ENCODE peak calls at places on chromosomes 3 and 15, in ten cellular contexts. F is EL; J is heart left ventricle; P is Caki2; T is hepatocyte; L is HTR-8/SVneo; G is effector memory CD4-positive, alpha-beta T cell; R is colonic mucosa; K is HS-27A; E is T-helper 9 cell. N is an unnamed sample.

GRCh38 chr15:72358532-72359180 is 17.2 kb downstream of the HEXA start:
- DNase-seq in F (peak), J (peak), P (no peak), T (no peak), L (no peak), G (no peak), R (peak), K (no peak), E (no peak), N (peak)

GRCh38 chr15:94298359-94298758 is 67.0 kb downstream of the MCTP2 start:
- DNase-seq in F (no peak), J (no peak), P (no peak), T (no peak), L (no peak), G (no peak), R (no peak), K (no peak), E (no peak), N (no peak)

GRCh38 chr3:125079675-125080045 is 23.9 kb upstream of the HEG1 start:
- DNase-seq in F (peak), J (no peak), P (peak), T (no peak), L (no peak), G (no peak), R (no peak), K (no peak), E (no peak), N (no peak)

GRCh38 chr15:90184119-90184785 is 16.9 kb upstream of the SEMA4B start:
- DNase-seq in F (peak), J (peak), P (peak), T (peak), L (no peak), G (no peak), R (peak), K (no peak), E (no peak), N (peak)

GRCh38 chr3:131735121-131735520 is 232.3 kb upstream of the MRPL3 start:
- DNase-seq in F (peak), J (no peak), P (no peak), T (no peak), L (no peak), G (no peak), R (no peak), K (no peak), E (no peak), N (no peak)

GRCh38 chr3:49028298-49028672 is 913 bp downstream of the IMPDH2 start:
- DNase-seq in F (no peak), J (no peak), P (no peak), T (no peak), L (no peak), G (no peak), R (no peak), K (no peak), E (no peak), N (no peak)

GRCh38 chr3:165193392-165194268 is 2.6 kb downstream of the SLITRK3 start:
- DNase-seq in F (no peak), J (no peak), P (no peak), T (no peak), L (no peak), G (no peak), R (no peak), K (no peak), E (no peak), N (no peak)

GRCh38 chr3:52083556-52084087 is 27.3 kb upstream of the DUSP7 start:
- DNase-seq in F (no peak), J (no peak), P (no peak), T (no peak), L (no peak), G (no peak), R (no peak), K (no peak), E (no peak), N (no peak)

GRCh38 chr3:124044961-124045360 is 53.0 kb upstream of the ROPN1 start:
- DNase-seq in F (no peak), J (no peak), P (no peak), T (no peak), L (no peak), G (no peak), R (no peak), K (no peak), E (no peak), N (no peak)

GRCh38 chr3:98573231-98573728 is 20.1 kb downstream of the CPOX start:
- DNase-seq in F (peak), J (no peak), P (peak), T (peak), L (peak), G (no peak), R (no peak), K (no peak), E (no peak), N (no peak)

N was measured in stromal cell of bone marrow.